ENCODE peak calls at places on chromosome 21, in five cellular contexts. A is H1, Z is HepG2, Q is K562, G is GM12878. F is an unnamed sample.

GRCh38 chr21:28900481-28900880 is 92.2 kb downstream of the LTN1 start:
- DNase-seq in A (no peak), Z (no peak), Q (no peak), G (no peak), F (no peak)

GRCh38 chr21:26140185-26140584 is 30.4 kb downstream of the APP start:
- DNase-seq in A (no peak), Z (peak; percentile 50), Q (peak; percentile 5), G (no peak), F (peak; percentile 90)

GRCh38 chr21:18603246-18603645 is 199.7 kb upstream of the TMPRSS15 start:
- DNase-seq in A (no peak), Z (no peak), Q (no peak), G (no peak), F (no peak)

GRCh38 chr21:17105972-17106371 is 406.9 kb upstream of the CXADR start:
- DNase-seq in A (no peak), Z (no peak), Q (no peak), G (no peak), F (no peak)

GRCh38 chr21:14215971-14216621 is at the start of gene RBM11:
- DNase-seq in A (peak; percentile 93), Z (peak; percentile 5), Q (peak; percentile 87), G (no peak), F (no peak)

GRCh38 chr21:35925497-35925896 is 134.8 kb downstream of the SETD4 start:
- DNase-seq in A (no peak), Z (peak; percentile 83), Q (peak; percentile 28), G (no peak), F (no peak)

GRCh38 chr21:28938726-28939125 is 54.0 kb downstream of the LTN1 start:
- DNase-seq in A (no peak), Z (no peak), Q (no peak), G (no peak), F (no peak)

GRCh38 chr21:23475518-23476189 is 2131.6 kb downstream of the MRPL39 start:
- DNase-seq in A (no peak), Z (no peak), Q (no peak), G (no peak), F (no peak)

GRCh38 chr21:28283652-28284490 is 708.8 kb downstream of the LTN1 start:
- DNase-seq in A (no peak), Z (peak; percentile 40), Q (no peak), G (no peak), F (no peak)

GRCh38 chr21:46625759-46626158 is 9.7 kb upstream of the PRMT2 start:
- DNase-seq in A (no peak), Z (no peak), Q (no peak), G (no peak), F (no peak)

GRCh38 chr21:26082549-26082948 is 88.0 kb downstream of the APP start:
- DNase-seq in A (no peak), Z (no peak), Q (no peak), G (no peak), F (no peak)

GRCh38 chr21:35238119-35238518 is 189.0 kb upstream of the RUNX1 start:
- DNase-seq in A (no peak), Z (no peak), Q (no peak), G (no peak), F (no peak)

GRCh38 chr21:37737497-37737896 is 178.8 kb downstream of the KCNJ6 start:
- DNase-seq in A (no peak), Z (no peak), Q (no peak), G (no peak), F (no peak)

GRCh38 chr21:29873908-29874307 is 65.9 kb downstream of the GRIK1 start:
- DNase-seq in A (no peak), Z (no peak), Q (no peak), G (no peak), F (no peak)

GRCh38 chr21:37240978-37241377 is 26.2 kb downstream of the VPS26C start:
- DNase-seq in A (peak; percentile 33), Z (no peak), Q (no peak), G (no peak), F (no peak)

GRCh38 chr21:27132270-27132669 is 165.4 kb upstream of the ADAMTS5 start:
- DNase-seq in A (no peak), Z (no peak), Q (no peak), G (no peak), F (no peak)

GRCh38 chr21:14687277-14687642 is 141.1 kb upstream of the SAMSN1 start:
- DNase-seq in A (no peak), Z (no peak), Q (no peak), G (peak; percentile 71), F (no peak)

GRCh38 chr21:44259082-44259705 is 2.5 kb downstream of the DNMT3L start:
- DNase-seq in A (no peak), Z (no peak), Q (no peak), G (no peak), F (no peak)

GRCh38 chr21:17759546-17760178 is 59.5 kb downstream of the C21orf91 start:
- DNase-seq in A (no peak), Z (no peak), Q (no peak), G (no peak), F (no peak)

GRCh38 chr21:17688912-17689874 is 76.5 kb upstream of the BTG3 start:
- DNase-seq in A (peak; percentile 57), Z (peak; percentile 33), Q (peak; percentile 19), G (no peak), F (peak; percentile 4)

GRCh38 chr21:16775056-16775455 is 737.8 kb upstream of the CXADR start:
- DNase-seq in A (no peak), Z (no peak), Q (no peak), G (no peak), F (no peak)

GRCh38 chr21:46662765-46663500 is 27.5 kb downstream of the PRMT2 start:
- DNase-seq in A (no peak), Z (no peak), Q (no peak), G (no peak), F (no peak)

GRCh38 chr21:25960423-25960822 is 210.1 kb downstream of the APP start:
- DNase-seq in A (no peak), Z (no peak), Q (no peak), G (no peak), F (no peak)

DNA sequence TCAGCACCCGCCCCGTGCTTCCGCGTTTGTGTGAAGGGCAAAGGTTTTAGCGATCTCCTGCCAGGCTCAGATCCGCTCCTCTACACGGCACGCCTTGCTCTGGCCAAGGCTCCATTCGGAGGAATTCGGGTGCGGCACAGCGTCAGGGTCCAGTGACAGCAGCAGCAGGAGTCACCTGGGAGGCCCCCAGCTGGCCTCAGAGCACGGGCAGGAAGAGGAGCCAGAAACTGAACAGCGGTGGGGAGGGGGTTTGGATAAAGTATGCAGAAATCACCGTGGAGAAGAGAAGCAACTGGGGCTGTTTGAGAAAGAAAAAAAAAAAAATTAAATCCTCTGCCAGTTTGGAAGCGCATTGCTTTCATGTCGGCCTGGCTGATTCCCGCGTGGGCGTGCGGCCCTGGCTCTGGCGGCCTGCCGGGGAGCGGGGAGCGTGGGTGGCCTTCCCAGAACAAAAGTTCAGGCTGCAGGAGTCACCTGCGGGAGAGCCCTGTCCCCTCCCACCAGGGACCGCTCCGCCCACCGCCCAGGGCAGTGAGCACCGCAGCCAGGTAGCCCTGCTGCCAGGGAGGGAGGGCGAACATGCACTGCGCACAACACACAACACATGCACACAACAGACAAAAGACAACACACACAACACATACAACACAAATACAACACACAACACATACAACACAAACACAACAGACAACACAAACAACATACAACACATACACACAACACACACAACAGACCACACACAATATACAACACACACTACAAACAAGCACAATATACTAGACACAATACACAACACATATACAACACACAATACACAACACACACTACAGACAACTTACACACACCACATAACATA is 107.6 kb downstream of the ETS2 start:
- DNase-seq in A (peak; percentile 80), Z (no peak), Q (peak; percentile 52), G (no peak), F (peak; percentile 77)
- TF ChIP-seq ATF3 in A (no peak), Z (no peak), Q (no peak), G (no peak), F (no peak)

DNA sequence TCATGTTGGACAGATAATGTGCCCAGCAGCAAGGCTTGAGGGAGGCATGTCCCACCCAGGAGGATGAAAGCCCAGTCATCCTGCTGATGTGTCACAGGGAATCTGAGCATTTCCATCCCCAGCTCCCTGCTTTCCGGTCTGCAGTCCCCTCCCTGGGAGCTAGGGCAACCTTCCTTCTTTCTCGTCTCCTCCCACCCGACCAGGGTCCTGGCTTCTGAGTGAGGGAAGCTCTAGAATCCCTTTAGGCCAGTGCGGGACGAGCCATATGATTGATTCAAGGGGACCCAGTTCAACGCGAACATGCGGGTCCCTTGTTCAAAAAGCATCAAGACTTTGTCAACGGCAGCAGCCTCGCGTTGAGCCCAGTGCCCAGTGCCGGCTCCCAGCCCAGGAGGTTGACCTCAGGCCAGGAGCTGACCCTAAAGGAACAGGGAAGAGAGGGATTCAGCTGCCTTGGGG is 96.7 kb upstream of the TMPRSS2 start:
- DNase-seq in A (no peak), Z (no peak), Q (no peak), G (no peak), F (no peak)
- TF ChIP-seq YY1 in A (no peak), Z (no peak), Q (no peak), G (no peak), F (no peak)

GRCh38 chr21:42991992-42992740 is 17.8 kb downstream of the PKNOX1 start:
- DNase-seq in A (no peak), Z (no peak), Q (peak; percentile 54), G (no peak), F (no peak)
- H3K9ac ChIP-seq in A (peak overlapping the region; percentile 24), Z (no peak overlapping the region), Q (no peak overlapping the region), G (no peak overlapping the region), F (no peak overlapping the region)

DNA sequence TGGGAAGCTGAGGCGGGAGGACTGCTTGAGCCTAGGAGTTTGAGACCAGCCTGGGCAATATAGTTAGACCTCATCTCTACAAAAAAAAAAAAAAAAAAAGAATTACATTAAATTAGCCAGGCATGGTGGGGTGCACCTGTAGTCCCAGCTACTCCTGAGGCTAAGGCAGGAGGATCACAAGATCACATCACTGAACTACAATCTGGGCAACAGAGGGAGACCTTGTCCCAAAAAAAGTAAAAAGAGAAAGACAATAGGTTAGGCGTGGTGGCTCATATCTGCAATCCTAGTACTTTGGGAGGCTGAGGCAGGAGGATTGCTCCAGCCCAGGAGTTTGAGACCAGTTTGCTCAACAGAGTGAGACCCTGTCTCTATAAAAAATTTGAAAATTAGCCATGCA is 130.3 kb downstream of the TIAM1 start:
- DNase-seq in A (no peak), Z (no peak), Q (no peak), G (no peak), F (no peak)
- TF ChIP-seq ATF3 in A (no peak), Z (no peak), Q (no peak), G (no peak), F (no peak)

GRCh38 chr21:45496968-45497845 is 45.0 kb downstream of the SLC19A1 start:
- DNase-seq in A (no peak), Z (no peak), Q (no peak), G (no peak), F (no peak)
- TF ChIP-seq YY1 in A (no peak), Z (no peak), Q (no peak), G (no peak), F (no peak)